ENCODE peak calls at places on chromosomes 6 and 20, in ten cellular contexts. Q is activated B cell treated with CpG ODN at 0.5 μM for 24 hours; B is nephron progenitor cell; M is upper lobe of right lung; G is AG04450; V is mucosa of descending colon; K is lower lobe of right lung; T is foreskin fibroblast; O is thoracic aorta; D is CD8-positive, alpha-beta T cell. R is an unnamed sample.

GRCh38 chr20:11687546-11688292 is 230.0 kb upstream of the BTBD3 start:
- DNase-seq in Q (no peak), B (no peak), M (no peak), G (no peak), V (no peak), K (no peak), T (no peak), O (no peak), D (no peak), R (no peak)

GRCh38 chr6:37353761-37354525 is at the start of gene RNF8:
- DNase-seq in Q (peak; percentile 88), B (peak; percentile 94), M (peak; percentile 97), G (peak; percentile 66), V (peak; percentile 95), K (peak; percentile 95), T (peak; percentile 95), O (peak; percentile 67), D (peak; percentile 88), R (peak; percentile 93)

GRCh38 chr6:168280020-168280898 is 39.3 kb downstream of the DACT2 start:
- DNase-seq in Q (no peak), B (no peak), M (no peak), G (no peak), V (no peak), K (no peak), T (no peak), O (no peak), D (no peak), R (no peak)

GRCh38 chr6:167441653-167442644 is 117.1 kb downstream of the TTLL2 start:
- DNase-seq in Q (no peak), B (no peak), M (no peak), G (no peak), V (no peak), K (no peak), T (no peak), O (no peak), D (no peak), R (no peak)

GRCh38 chr6:139540276-139540675 is 165.8 kb upstream of the CITED2 start:
- DNase-seq in Q (no peak), B (no peak), M (no peak), G (no peak), V (no peak), K (no peak), T (peak; percentile 77), O (no peak), D (peak; percentile 48), R (no peak)

GRCh38 chr20:57648878-57649616 is 28.8 kb upstream of the ZBP1 start:
- DNase-seq in Q (no peak), B (no peak), M (no peak), G (no peak), V (no peak), K (peak; percentile 8), T (no peak), O (no peak), D (no peak), R (no peak)

GRCh38 chr20:36856691-36857635 is 19.0 kb upstream of the TLDC2 start:
- DNase-seq in Q (no peak), B (no peak), M (no peak), G (no peak), V (peak; percentile 43), K (peak; percentile 62), T (peak; percentile 68), O (no peak), D (peak; percentile 37), R (no peak)

GRCh38 chr20:20203784-20204183 is 151.5 kb downstream of the CFAP61 start:
- DNase-seq in Q (no peak), B (no peak), M (no peak), G (no peak), V (no peak), K (no peak), T (no peak), O (no peak), D (no peak), R (no peak)

GRCh38 chr6:148612043-148612442 is 134.8 kb upstream of the UST start:
- DNase-seq in Q (no peak), B (no peak), M (no peak), G (no peak), V (no peak), K (no peak), T (no peak), O (no peak), D (no peak), R (no peak)

GRCh38 chr6:148611213-148611612 is 135.6 kb upstream of the UST start:
- DNase-seq in Q (no peak), B (no peak), M (no peak), G (no peak), V (no peak), K (no peak), T (peak; percentile 90), O (peak; percentile 82), D (no peak), R (no peak)

GRCh38 chr6:148608211-148608951 is 138.4 kb upstream of the UST start:
- DNase-seq in Q (no peak), B (no peak), M (no peak), G (no peak), V (no peak), K (no peak), T (peak; percentile 58), O (no peak), D (no peak), R (no peak)
- TF ChIP-seq CTCF in Q (no peak), B (peak; percentile 27), M (peak; percentile 47), G (peak; percentile 72), V (no peak), K (peak; percentile 35), T (peak; percentile 62), O (no peak), D (no peak), R (peak; percentile 60)

GRCh38 chr20:24949756-24950127 is 673 bp downstream of the CST7 start:
- DNase-seq in Q (no peak), B (no peak), M (no peak), G (no peak), V (no peak), K (no peak), T (no peak), O (no peak), D (no peak), R (peak; percentile 45)

GRCh38 chr20:24950128-24950835 is 1.2 kb downstream of the CST7 start:
- DNase-seq in Q (no peak), B (no peak), M (peak; percentile 61), G (no peak), V (peak; percentile 28), K (no peak), T (no peak), O (no peak), D (no peak), R (peak; percentile 58)

GRCh38 chr20:24952376-24953203 is 3.5 kb downstream of the CST7 start:
- DNase-seq in Q (no peak), B (no peak), M (peak; percentile 61), G (no peak), V (peak; percentile 23), K (no peak), T (no peak), O (no peak), D (no peak), R (peak; percentile 58)

GRCh38 chr20:24951536-24952047 is 2.5 kb downstream of the CST7 start:
- DNase-seq in Q (no peak), B (no peak), M (peak; percentile 54), G (no peak), V (peak; percentile 11), K (no peak), T (no peak), O (no peak), D (no peak), R (no peak)

DNA sequence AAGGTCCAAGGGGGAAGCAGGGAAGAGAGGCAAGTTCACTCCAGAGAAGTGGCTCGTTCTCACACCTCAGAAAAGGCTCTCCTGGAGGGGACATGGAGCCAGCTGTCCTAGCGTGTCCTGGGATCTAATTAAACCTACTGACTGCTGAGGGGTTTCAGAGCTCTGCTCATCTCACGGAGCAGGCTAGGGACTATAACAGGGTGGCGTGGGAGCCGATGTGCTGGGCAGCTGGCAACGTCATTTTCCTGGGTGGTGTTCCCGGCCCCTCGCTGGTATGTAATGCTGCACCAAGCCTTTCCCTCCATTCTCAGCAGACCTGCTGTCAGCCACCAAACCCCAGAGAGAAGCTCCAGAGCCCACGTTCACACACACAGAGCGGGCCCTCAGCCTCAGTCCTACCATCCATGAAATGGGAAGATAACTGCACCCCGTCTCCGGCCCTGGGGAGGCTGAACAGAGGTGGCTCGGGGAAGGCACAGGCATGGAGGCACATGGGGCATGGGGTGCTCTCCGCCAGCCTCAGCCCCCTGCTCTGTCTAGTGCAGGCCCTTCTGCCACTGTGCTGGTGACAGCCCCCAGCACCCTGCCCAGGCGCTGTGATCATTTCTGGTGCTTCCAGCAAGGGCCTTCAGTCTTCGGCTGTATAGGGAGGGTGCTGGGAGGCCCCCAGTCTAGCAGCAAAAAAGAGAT is 1.9 kb downstream of the CST7 start:
- DNase-seq in Q (no peak), B (no peak), M (peak; percentile 46), G (no peak), V (peak; percentile 9), K (no peak), T (no peak), O (no peak), D (no peak), R (no peak)
- TF ChIP-seq CTCF in Q (no peak), B (no peak), M (no peak), G (no peak), V (no peak), K (no peak), T (no peak), O (no peak), D (no peak), R (no peak)

GRCh38 chr6:12275084-12275483 is 15.1 kb upstream of the EDN1 start:
- DNase-seq in Q (no peak), B (no peak), M (no peak), G (no peak), V (no peak), K (no peak), T (no peak), O (no peak), D (no peak), R (no peak)
- TF ChIP-seq CTCF in Q (no peak), B (no peak), M (no peak), G (no peak), V (no peak), K (no peak), T (no peak), O (no peak), D (no peak), R (no peak)

GRCh38 chr6:31664790-31665500 is at the start of gene GPANK1:
- DNase-seq in Q (peak; percentile 66), B (peak; percentile 68), M (peak; percentile 92), G (peak; percentile 87), V (peak; percentile 90), K (peak; percentile 94), T (peak; percentile 96), O (peak; percentile 86), D (peak; percentile 87), R (no peak)

GRCh38 chr6:31663087-31663960 is 1.5 kb downstream of the GPANK1 start:
- DNase-seq in Q (no peak), B (no peak), M (no peak), G (no peak), V (no peak), K (no peak), T (peak; percentile 73), O (no peak), D (no peak), R (no peak)

GRCh38 chr6:31663961-31664789 is 622 bp downstream of the GPANK1 start:
- DNase-seq in Q (no peak), B (no peak), M (no peak), G (no peak), V (peak; percentile 49), K (no peak), T (peak; percentile 87), O (no peak), D (no peak), R (no peak)

GRCh38 chr6:31666337-31666960 is 569 bp downstream of the CSNK2B start:
- DNase-seq in Q (no peak), B (no peak), M (no peak), G (no peak), V (no peak), K (no peak), T (peak; percentile 51), O (no peak), D (no peak), R (no peak)

DNA sequence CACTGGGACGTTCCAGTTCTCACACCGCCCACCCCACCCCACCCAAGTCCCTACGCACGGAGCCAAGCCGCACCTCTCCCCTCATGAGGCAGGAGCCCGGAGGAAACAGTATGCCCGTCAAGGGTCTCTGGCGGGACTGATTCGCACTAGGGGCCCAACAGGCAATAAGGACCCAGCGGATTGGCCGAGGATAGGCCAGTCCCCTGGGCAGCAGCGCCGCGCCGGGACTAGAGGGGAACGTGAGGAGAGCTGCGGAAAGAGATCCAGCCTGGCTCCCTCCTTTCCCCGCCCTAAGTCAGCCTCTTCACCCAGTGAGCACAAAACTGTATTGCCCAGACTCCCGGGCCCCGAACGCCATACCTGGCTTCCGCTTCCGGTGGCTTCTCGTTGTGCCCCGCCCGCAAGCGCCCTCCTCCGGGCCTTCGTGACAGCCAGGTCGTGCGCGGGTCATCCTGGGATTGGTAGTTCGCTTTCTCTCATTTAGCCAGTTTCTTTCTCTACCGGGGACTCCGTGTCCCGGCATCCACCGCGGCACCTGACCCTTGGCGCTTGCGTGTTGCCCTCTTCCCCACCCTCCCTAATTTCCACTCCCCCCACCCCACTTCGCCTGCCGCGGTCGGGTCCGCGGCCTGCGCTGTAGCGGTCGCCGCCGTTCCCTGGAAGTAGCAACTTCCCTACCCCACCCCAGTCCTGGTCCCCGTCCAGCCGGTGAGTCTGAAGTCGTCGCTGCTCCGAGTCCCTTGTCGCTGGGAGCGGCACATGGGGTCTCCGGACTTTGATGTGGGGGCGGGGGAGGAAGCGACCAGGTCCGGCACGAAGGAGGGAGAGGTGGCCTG is at the start of gene CSNK2B:
- DNase-seq in Q (peak; percentile 91), B (peak; percentile 95), M (peak; percentile 99), G (peak; percentile 91), V (peak; percentile 98), K (peak; percentile 99), T (peak; percentile 99), O (peak; percentile 96), D (peak; percentile 97), R (peak; percentile 97)
- TF ChIP-seq CTCF in Q (no peak), B (no peak), M (peak; percentile 21), G (no peak), V (no peak), K (peak; percentile 15), T (no peak), O (no peak), D (no peak), R (no peak)